ENCODE peak calls at places on chromosome 7, in four cellular contexts. E, P, H and I are unnamed samples.

GRCh38 chr7:116185956-116186355 is 24.4 kb upstream of the TES start:
- DNase-seq in E (no peak), P (no peak), H (no peak), I (no peak)

GRCh38 chr7:130409067-130409721 is 28.9 kb downstream of the CPA1 start:
- DNase-seq in E (no peak), H (no peak), P (no peak), I (no peak)

GRCh38 chr7:22176791-22177412 is 180.1 kb downstream of the RAPGEF5 start:
- DNase-seq in E (no peak), H (peak), P (no peak), I (no peak)

GRCh38 chr7:3245721-3246120 is 55.3 kb upstream of the SDK1 start:
- DNase-seq in E (no peak), H (no peak), P (no peak), I (no peak)

GRCh38 chr7:111789880-111790279 is 227.6 kb upstream of the IMMP2L start:
- DNase-seq in H (no peak), E (no peak), P (no peak), I (no peak)

GRCh38 chr7:2809903-2810628 is 34.0 kb downstream of the GNA12 start:
- DNase-seq in H (no peak), P (no peak), E (no peak), I (no peak)

GRCh38 chr7:106039486-106040060 is 72.5 kb downstream of the SYPL1 start:
- DNase-seq in E (no peak), P (no peak), H (no peak), I (no peak)

GRCh38 chr7:44113764-44114354 is 9.5 kb downstream of the POLD2 start:
- DNase-seq in H (no peak), P (no peak), E (no peak), I (no peak)

GRCh38 chr7:56291-56913 is 136.0 kb upstream of the FAM20C start:
- DNase-seq in H (no peak), P (no peak), E (no peak), I (no peak)

GRCh38 chr7:54860843-54861242 is 101.8 kb upstream of the SEC61G start:
- DNase-seq in E (no peak), P (no peak), H (no peak), I (no peak)

GRCh38 chr7:17307969-17308648 is 9.7 kb downstream of the AHR start:
- DNase-seq in E (no peak), P (no peak), H (no peak), I (no peak)

GRCh38 chr7:140495514-140496097 is 16.3 kb upstream of the MKRN1 start:
- DNase-seq in P (no peak), H (no peak), E (no peak), I (no peak)

GRCh38 chr7:37065779-37066271 is 341.5 kb upstream of the AOAH start:
- DNase-seq in H (no peak), E (no peak), P (no peak), I (no peak)
- TF ChIP-seq POLR2A in H (no peak), E (no peak), P (no peak), I (no peak)

DNA sequence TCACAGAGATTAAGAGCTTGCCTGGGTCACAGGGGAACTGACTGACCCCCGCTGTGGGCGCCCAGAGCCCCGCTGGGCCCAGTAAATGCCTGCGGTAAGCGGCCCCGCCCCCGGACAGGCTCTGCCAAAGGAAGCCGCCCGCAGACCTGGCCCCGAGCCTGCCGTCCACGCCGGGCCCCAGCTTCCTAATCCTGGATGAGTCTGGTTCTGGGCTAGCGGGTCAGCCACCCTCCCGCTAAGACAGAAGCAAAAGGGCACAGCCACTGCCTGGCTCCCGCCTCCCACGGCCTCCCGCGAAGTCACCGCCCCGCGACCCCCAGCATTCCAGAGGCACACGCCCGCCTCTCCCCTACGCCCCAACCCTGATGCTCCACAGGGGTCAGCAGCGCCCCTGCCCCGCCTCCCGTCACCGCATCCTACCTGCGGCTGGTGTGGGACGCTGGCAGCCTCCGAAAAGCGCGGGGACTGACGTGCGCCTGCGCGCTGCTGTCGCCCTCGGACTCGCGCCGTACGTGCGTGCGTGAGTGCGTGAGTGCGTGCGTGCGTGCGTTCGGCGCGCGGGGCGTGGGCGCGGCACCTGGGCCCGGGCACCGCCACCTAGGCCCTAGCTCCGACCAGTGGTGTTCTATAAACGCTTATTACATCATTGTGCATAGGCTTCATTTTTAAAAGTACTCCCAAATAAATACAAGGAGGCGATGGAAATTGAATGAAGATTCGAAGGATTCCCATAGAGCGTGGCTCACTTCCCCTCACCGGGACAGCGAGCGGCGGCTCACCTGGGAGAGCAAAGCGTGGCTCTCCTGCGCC is at the start of gene FIGNL1:
- DNase-seq in H (peak), P (peak), E (peak), I (peak)
- TF ChIP-seq POLR2A in H (peak), P (peak), E (peak), I (peak)

GRCh38 chr7:30770936-30771858 is at the start of gene MINDY4:
- DNase-seq in P (peak), E (peak), H (peak), I (peak)
- TF ChIP-seq POLR2A in P (no peak), E (peak), H (peak), I (peak)

GRCh38 chr7:100075418-100075817 is 6.1 kb downstream of the ZNF3 start:
- DNase-seq in H (no peak), E (no peak), P (no peak), I (no peak)
- TF ChIP-seq POLR2A in H (no peak), E (no peak), P (no peak), I (no peak)

GRCh38 chr7:134992626-134993179 is 6.4 kb downstream of the AGBL3 start:
- DNase-seq in E (no peak), H (no peak), P (no peak), I (no peak)
- TF ChIP-seq POLR2A in E (no peak), H (no peak), P (peak), I (no peak)

GRCh38 chr7:5526190-5527037 is 102.8 kb upstream of the TNRC18 start:
- DNase-seq in P (no peak), H (peak), E (peak), I (no peak)
- TF ChIP-seq POLR2A in P (peak), H (peak), E (peak), I (peak)

DNA sequence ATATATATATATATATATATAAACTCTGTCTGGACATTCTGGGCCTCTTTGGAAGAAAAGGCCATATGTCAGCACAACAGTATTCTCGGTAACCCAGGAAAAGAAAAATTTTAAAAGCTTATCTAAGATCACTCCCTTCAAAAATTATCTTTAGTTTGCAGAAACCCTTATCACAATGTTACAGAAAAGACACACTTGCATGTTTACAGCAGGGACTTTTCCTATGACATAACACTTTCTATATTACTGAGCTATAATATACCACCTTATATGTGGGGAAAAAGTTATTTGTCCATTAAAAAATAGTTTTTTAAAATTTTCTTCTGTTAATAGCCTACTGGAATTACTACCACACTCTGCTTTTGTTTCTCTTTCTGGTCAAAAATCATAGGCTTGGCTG is 25.4 kb downstream of the ANKRD61 start:
- DNase-seq in H (no peak), E (no peak), P (no peak), I (no peak)
- TF ChIP-seq POLR2A in H (no peak), E (no peak), P (no peak), I (no peak)